ENCODE peak calls at places on chromosomes 5 and 9, in six cellular contexts. B, L, J, Q, E and D are unnamed samples. For H3K9me3, the result is how much of the 10 kb centered on the place peaks cover.

GRCh38 chr9:109476781-109477268 is 21.3 kb downstream of the PTPN3 start:
- DNase-seq in Q (no peak), L (no peak), E (no peak), B (no peak), J (no peak), D (no peak)

GRCh38 chr5:56648460-56649034 is 166.8 kb upstream of the MAP3K1 start:
- DNase-seq in E (no peak), B (no peak), Q (no peak), L (no peak), J (no peak), D (no peak)

GRCh38 chr5:14872070-14872989 is 752 bp upstream of the ANKH start:
- DNase-seq in L (peak), Q (peak), B (peak), E (peak), J (no peak), D (peak)

GRCh38 chr9:124453586-124454191 is 3.4 kb downstream of the ADGRD2 start:
- DNase-seq in B (no peak), J (no peak), L (peak), Q (no peak), E (no peak), D (no peak)

GRCh38 chr5:1948663-1949191 is 66.0 kb upstream of the IRX4 start:
- DNase-seq in J (no peak), Q (no peak), B (no peak), L (no peak), E (no peak), D (no peak)

GRCh38 chr5:143501176-143501840 is 97.8 kb upstream of the NR3C1 start:
- DNase-seq in L (no peak), B (no peak), Q (peak), E (no peak), J (no peak), D (no peak)

GRCh38 chr9:90965141-90965910 is 163.7 kb downstream of the SYK start:
- DNase-seq in E (no peak), B (no peak), Q (no peak), J (no peak), L (no peak), D (no peak)

GRCh38 chr5:76468625-76469410 is 65.7 kb downstream of the IQGAP2 start:
- DNase-seq in J (no peak), E (peak), B (no peak), Q (no peak), L (no peak), D (no peak)

GRCh38 chr5:116340799-116341198 is 233.8 kb downstream of the SEMA6A start:
- DNase-seq in J (no peak), L (no peak), Q (no peak), E (no peak), B (no peak), D (no peak)

GRCh38 chr9:35636135-35636876 is 14.4 kb downstream of the SIT1 start:
- DNase-seq in Q (no peak), J (no peak), L (no peak), E (no peak), B (peak), D (no peak)

DNA sequence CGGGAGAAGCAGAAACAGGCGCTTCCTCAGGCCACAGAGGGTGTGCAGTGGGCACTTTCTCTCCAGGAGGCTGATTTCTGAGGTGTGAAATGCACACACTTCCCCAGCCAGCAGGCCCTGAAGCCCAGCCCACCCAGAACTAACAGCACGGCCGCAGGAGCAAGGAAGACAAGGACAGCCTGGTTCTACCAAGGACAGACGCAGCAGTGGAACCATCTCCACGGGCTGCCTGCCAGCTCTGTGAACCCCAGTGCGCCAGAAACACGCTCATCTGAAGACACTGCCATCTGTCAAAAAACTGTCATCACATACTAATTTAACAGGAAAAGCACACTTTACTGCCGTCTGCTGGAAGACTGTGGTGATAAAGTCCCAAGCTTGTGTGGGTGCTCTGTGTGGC is 40.7 kb downstream of the MAPK9 start:
- DNase-seq in J (no peak), L (no peak), E (no peak), B (no peak), Q (no peak), D (no peak)
- H3K9me3 ChIP-seq in J (half or more), L (under half), E (under half), B (under half), Q (under half), D (under half)

DNA sequence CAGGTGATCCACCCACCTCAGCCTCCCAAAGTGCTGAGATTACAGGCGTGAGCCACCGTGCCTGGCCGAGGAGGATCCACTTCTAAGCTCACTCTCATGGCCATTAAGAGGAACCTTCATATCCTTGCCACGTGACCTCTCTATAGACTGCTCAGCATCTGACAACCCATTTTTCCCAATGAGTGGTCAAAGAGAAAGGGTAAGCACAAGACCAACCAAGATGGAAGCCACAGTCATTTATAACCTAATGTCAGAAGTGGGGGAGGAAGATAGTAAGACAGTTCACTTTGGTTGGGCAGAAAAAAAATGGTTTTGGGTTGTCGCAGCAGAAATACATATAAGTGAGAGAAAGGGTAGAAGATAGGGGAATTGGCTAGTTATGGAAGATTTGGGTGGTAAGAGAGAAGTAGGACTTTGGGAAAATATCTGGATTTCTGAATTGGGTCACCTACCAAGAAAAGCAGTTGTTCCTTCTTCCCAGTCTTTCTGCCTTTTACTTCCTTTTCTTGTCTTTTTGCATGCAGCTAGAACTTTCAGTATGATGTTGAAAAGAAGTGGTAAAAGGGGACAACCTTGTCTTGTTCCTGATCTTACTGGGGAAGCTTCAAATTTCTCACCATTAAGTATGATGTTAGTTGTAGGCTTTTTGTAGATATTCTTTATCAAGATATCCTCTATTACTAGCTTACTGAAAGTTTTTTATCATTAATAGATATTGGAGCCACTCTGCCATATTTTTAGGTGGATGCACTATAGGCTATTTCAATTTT is 15.7 kb downstream of the SNX2 start:
- DNase-seq in L (no peak), E (no peak), J (no peak), Q (no peak), B (no peak), D (no peak)
- H3K9me3 ChIP-seq in L (under half), E (under half), J (under half), Q (under half), B (under half), D (under half)

GRCh38 chr5:158207733-158208132 is 348.8 kb upstream of the CLINT1 start:
- DNase-seq in Q (peak), L (no peak), E (no peak), J (no peak), B (no peak), D (no peak)

GRCh38 chr5:158212237-158212636 is 353.3 kb upstream of the CLINT1 start:
- DNase-seq in E (no peak), B (no peak), Q (no peak), L (no peak), J (no peak), D (no peak)

GRCh38 chr5:158209219-158209908 is 350.4 kb upstream of the CLINT1 start:
- DNase-seq in J (no peak), Q (no peak), L (no peak), B (no peak), E (no peak), D (no peak)

DNA sequence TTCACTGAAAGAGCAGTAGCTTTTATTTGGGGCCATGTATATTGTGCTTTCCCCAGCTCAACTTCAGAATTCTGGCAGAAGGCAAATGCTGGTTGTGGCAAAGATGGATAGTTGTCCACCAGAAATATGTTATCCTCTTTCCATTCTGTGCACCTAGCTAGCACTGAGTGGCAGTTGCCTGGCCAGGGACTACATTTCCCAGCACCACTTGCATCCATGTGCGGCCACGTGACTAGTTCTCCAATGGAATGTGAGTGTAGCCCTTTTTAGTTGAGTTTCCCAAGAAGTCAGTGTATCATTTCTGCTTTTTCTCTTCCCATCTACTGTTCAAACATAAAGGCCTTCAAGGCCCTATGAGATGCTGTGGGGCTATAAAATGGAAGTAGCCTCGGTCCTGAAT is 354.0 kb upstream of the CLINT1 start:
- DNase-seq in J (no peak), B (no peak), L (no peak), E (no peak), Q (no peak), D (no peak)
- H3K9me3 ChIP-seq in J (under half), B (under half), L (under half), E (under half), Q (under half), D (under half)

GRCh38 chr9:134851015-134851414 is 29.6 kb upstream of the FCN2 start:
- DNase-seq in Q (no peak), E (no peak), B (no peak), L (peak), J (no peak), D (no peak)
- H3K9me3 ChIP-seq in Q (under half), E (under half), B (under half), L (under half), J (under half), D (under half)

GRCh38 chr9:112369817-112370216 is 10.1 kb upstream of the HSDL2 start:
- DNase-seq in B (no peak), Q (no peak), L (no peak), J (no peak), E (no peak), D (no peak)
- H3K9me3 ChIP-seq in B (under half), Q (under half), L (under half), J (half or more), E (under half), D (under half)